ENCODE peak calls at places on chromosomes 1 and 21, in ten cellular contexts. P, J, F, G, R, H, N, T, B and Z are unnamed samples.

GRCh38 chr1:246012271-246012854 is 494.7 kb downstream of the SMYD3 start:
- DNase-seq in P (no peak), J (no peak), F (peak; percentile 31), G (peak; percentile 56), R (no peak), H (no peak), N (peak; percentile 56), T (no peak), B (peak; percentile 54), Z (no peak)

GRCh38 chr1:226862900-226863299 is 7.5 kb upstream of the PSEN2 start:
- DNase-seq in P (no peak), J (no peak), F (no peak), G (peak; percentile 69), R (no peak), H (no peak), N (peak; percentile 85), T (no peak), B (no peak), Z (no peak)

GRCh38 chr1:117638759-117639158 is 32.9 kb downstream of the TENT5C start:
- DNase-seq in P (no peak), J (no peak), F (no peak), G (no peak), R (no peak), H (peak; percentile 42), N (no peak), T (no peak), B (no peak), Z (no peak)

GRCh38 chr1:225469051-225469450 is 41.2 kb upstream of the LBR start:
- DNase-seq in P (no peak), J (no peak), F (no peak), G (no peak), R (no peak), H (no peak), N (no peak), T (no peak), B (no peak), Z (no peak)

GRCh38 chr1:228144213-228145049 is 4.4 kb downstream of the GUK1 start:
- DNase-seq in P (no peak), J (no peak), F (no peak), G (no peak), R (no peak), H (no peak), N (no peak), T (no peak), B (no peak), Z (no peak)

GRCh38 chr1:111507411-111508201 is 4.2 kb upstream of the ADORA3 start:
- DNase-seq in P (peak; percentile 78), J (peak; percentile 89), F (peak; percentile 18), G (peak; percentile 73), R (peak; percentile 65), H (peak; percentile 84), N (peak; percentile 55), T (peak; percentile 67), B (peak; percentile 81), Z (no peak)

GRCh38 chr1:57017201-57017600 is 51.4 kb upstream of the C8B start:
- DNase-seq in P (no peak), J (no peak), F (no peak), G (no peak), R (no peak), H (no peak), N (peak; percentile 50), T (no peak), B (no peak), Z (no peak)

GRCh38 chr1:18929686-18930085 is 26.8 kb downstream of the IFFO2 start:
- DNase-seq in P (peak; percentile 46), J (no peak), F (no peak), G (peak; percentile 61), R (no peak), H (no peak), N (peak; percentile 76), T (no peak), B (no peak), Z (no peak)

GRCh38 chr1:2935766-2936390 is 85.4 kb upstream of the ACTRT2 start:
- DNase-seq in P (no peak), J (no peak), F (no peak), G (no peak), R (no peak), H (no peak), N (no peak), T (no peak), B (no peak), Z (no peak)

GRCh38 chr1:93437976-93438605 is 9.8 kb upstream of the FNBP1L start:
- DNase-seq in P (no peak), J (no peak), F (no peak), G (peak; percentile 57), R (no peak), H (no peak), N (peak; percentile 70), T (no peak), B (peak; percentile 50), Z (no peak)

GRCh38 chr1:168079761-168080160 is 57.0 kb downstream of the GPR161 start:
- DNase-seq in P (no peak), J (no peak), F (no peak), G (peak; percentile 55), R (no peak), H (no peak), N (peak; percentile 66), T (no peak), B (no peak), Z (no peak)

GRCh38 chr21:31557956-31558838 is 101.3 kb upstream of the SOD1 start:
- DNase-seq in P (no peak), J (peak; percentile 49), F (no peak), G (peak; percentile 26), R (peak; percentile 63), H (peak; percentile 10), N (no peak), T (peak; percentile 55), B (peak; percentile 71), Z (no peak)

GRCh38 chr1:8509579-8509978 is 191.7 kb downstream of the SLC45A1 start:
- DNase-seq in P (no peak), J (no peak), F (no peak), G (no peak), R (no peak), H (no peak), N (no peak), T (no peak), B (no peak), Z (no peak)

GRCh38 chr1:31701137-31701736 is 2.6 kb downstream of the COL16A1 start:
- DNase-seq in P (peak; percentile 88), J (peak; percentile 50), F (no peak), G (peak; percentile 94), R (peak; percentile 85), H (peak; percentile 80), N (peak; percentile 99), T (peak; percentile 59), B (no peak), Z (peak; percentile 76)

GRCh38 chr1:241834733-241835377 is 13.1 kb upstream of the EXO1 start:
- DNase-seq in P (peak; percentile 39), J (no peak), F (no peak), G (peak; percentile 76), R (no peak), H (no peak), N (peak; percentile 78), T (no peak), B (peak; percentile 55), Z (no peak)

GRCh38 chr1:182905321-182905720 is 47.6 kb downstream of the SHCBP1L start:
- DNase-seq in P (no peak), J (no peak), F (no peak), G (no peak), R (no peak), H (no peak), N (no peak), T (no peak), B (no peak), Z (no peak)

GRCh38 chr1:63127376-63127775 is 195.0 kb upstream of the FOXD3 start:
- DNase-seq in P (no peak), J (no peak), F (no peak), G (peak; percentile 47), R (no peak), H (no peak), N (peak; percentile 52), T (no peak), B (no peak), Z (no peak)

GRCh38 chr1:170562644-170563338 is 30.8 kb downstream of the GORAB start:
- DNase-seq in P (peak; percentile 40), J (peak; percentile 51), F (no peak), G (peak; percentile 90), R (no peak), H (no peak), N (peak; percentile 92), T (peak; percentile 19), B (no peak), Z (no peak)

GRCh38 chr1:106620521-106620954 is 435.9 kb upstream of the PRMT6 start:
- DNase-seq in P (peak; percentile 81), J (no peak), F (no peak), G (peak; percentile 35), R (no peak), H (no peak), N (peak; percentile 75), T (no peak), B (no peak), Z (no peak)

GRCh38 chr21:16037386-16037785 is 307.6 kb downstream of the USP25 start:
- DNase-seq in P (no peak), J (no peak), F (no peak), G (peak; percentile 30), R (no peak), H (no peak), N (no peak), T (no peak), B (no peak), Z (no peak)

GRCh38 chr1:64861611-64862010 is 104.7 kb downstream of the JAK1 start:
- DNase-seq in P (no peak), J (no peak), F (peak; percentile 61), G (peak; percentile 23), R (no peak), H (peak; percentile 29), N (peak; percentile 26), T (no peak), B (peak; percentile 73), Z (no peak)

GRCh38 chr1:246034630-246035029 is 472.4 kb downstream of the SMYD3 start:
- DNase-seq in P (no peak), J (no peak), F (no peak), G (no peak), R (no peak), H (no peak), N (no peak), T (no peak), B (no peak), Z (no peak)

GRCh38 chr1:160981584-160982411 is 27.2 kb upstream of the ITLN2 start:
- DNase-seq in P (no peak), J (no peak), F (no peak), G (no peak), R (no peak), H (no peak), N (no peak), T (peak; percentile 15), B (peak; percentile 58), Z (no peak)

GRCh38 chr1:165114022-165114888 is 242.3 kb downstream of the LMX1A start:
- DNase-seq in P (peak; percentile 32), J (no peak), F (peak; percentile 60), G (peak; percentile 37), R (peak; percentile 3), H (peak; percentile 24), N (peak; percentile 61), T (peak; percentile 27), B (peak; percentile 79), Z (peak; percentile 80)

GRCh38 chr1:99704356-99704816 is 58.5 kb downstream of the PALMD start:
- DNase-seq in P (no peak), J (no peak), F (no peak), G (no peak), R (no peak), H (peak; percentile 10), N (no peak), T (no peak), B (no peak), Z (no peak)

GRCh38 chr1:220432408-220432807 is 95.5 kb upstream of the MARK1 start:
- DNase-seq in P (no peak), J (no peak), F (no peak), G (no peak), R (no peak), H (no peak), N (peak; percentile 36), T (no peak), B (no peak), Z (no peak)